ENCODE peak calls at places on chromosome 14, in eight cellular contexts. Y, L, S, M, H, W, D and X are unnamed samples. For H3K27me3, the result is how much of the 10 kb centered on the place peaks cover.

GRCh38 chr14:67622675-67623074 is 3.0 kb downstream of the ARG2 start:
- DNase-seq in Y (peak), L (peak), S (peak), M (peak), H (no peak), W (peak), D (no peak), X (peak)

GRCh38 chr14:92464156-92464555 is 49.4 kb upstream of the RIN3 start:
- DNase-seq in Y (no peak), L (no peak), S (no peak), M (no peak), H (no peak), W (no peak), D (no peak), X (no peak)

GRCh38 chr14:20557212-20557542 is 3.7 kb downstream of the RNASE9 start:
- DNase-seq in Y (no peak), L (no peak), S (no peak), M (no peak), H (no peak), W (no peak), D (no peak), X (no peak)

GRCh38 chr14:64682173-64682710 is 22.0 kb upstream of the PLEKHG3 start:
- DNase-seq in Y (no peak), L (peak), S (peak), M (peak), H (peak), W (peak), D (no peak), X (peak)

GRCh38 chr14:105070760-105071137 is 5.5 kb upstream of the GPR132 start:
- DNase-seq in Y (no peak), L (no peak), S (peak), M (no peak), H (no peak), W (no peak), D (no peak), X (no peak)

GRCh38 chr14:24080888-24081738 is 9.8 kb downstream of the CPNE6 start:
- DNase-seq in Y (peak), L (peak), S (peak), M (peak), H (no peak), W (peak), D (no peak), X (no peak)

GRCh38 chr14:97705976-97706375 is 908.8 kb downstream of the VRK1 start:
- DNase-seq in Y (no peak), L (no peak), S (no peak), M (no peak), H (no peak), W (no peak), D (no peak), X (no peak)

GRCh38 chr14:104420990-104421389 is 158.6 kb upstream of the C14orf180 start:
- DNase-seq in Y (no peak), L (no peak), S (no peak), M (no peak), H (no peak), W (no peak), D (peak), X (no peak)

GRCh38 chr14:105290598-105291356 is 10.0 kb downstream of the BRF1 start:
- DNase-seq in Y (peak), L (no peak), S (no peak), M (no peak), H (peak), W (no peak), D (no peak), X (no peak)

GRCh38 chr14:56752428-56752827 is 57.9 kb downstream of the OTX2 start:
- DNase-seq in Y (no peak), L (no peak), S (no peak), M (no peak), H (no peak), W (no peak), D (no peak), X (no peak)

GRCh38 chr14:101008196-101008595 is 104.7 kb upstream of the RTL1 start:
- DNase-seq in Y (no peak), L (no peak), S (no peak), M (no peak), H (no peak), W (no peak), D (peak), X (no peak)

GRCh38 chr14:22070119-22070982 is 396.7 kb upstream of the OR4E1 start:
- DNase-seq in Y (peak), L (no peak), S (peak), M (no peak), H (peak), W (peak), D (no peak), X (no peak)

GRCh38 chr14:22065372-22065771 is 391.8 kb upstream of the OR4E1 start:
- DNase-seq in Y (no peak), L (no peak), S (no peak), M (no peak), H (no peak), W (no peak), D (no peak), X (no peak)

GRCh38 chr14:22071001-22071400 is 397.4 kb upstream of the OR4E1 start:
- DNase-seq in Y (no peak), L (no peak), S (no peak), M (no peak), H (no peak), W (no peak), D (no peak), X (no peak)
- H3K4me3 ChIP-seq in Y (no peak), L (no peak), S (no peak), M (no peak), H (no peak), W (no peak), D (no peak), X (no peak)

GRCh38 chr14:60656755-60657608 is 7.7 kb upstream of the SIX1 start:
- DNase-seq in Y (peak), L (peak), S (peak), M (peak), H (no peak), W (peak), D (peak), X (no peak)
- TF ChIP-seq CTCF in Y (peak), L (peak), S (no peak), M (peak), H (peak), W (peak), D (no peak), X (peak)

DNA sequence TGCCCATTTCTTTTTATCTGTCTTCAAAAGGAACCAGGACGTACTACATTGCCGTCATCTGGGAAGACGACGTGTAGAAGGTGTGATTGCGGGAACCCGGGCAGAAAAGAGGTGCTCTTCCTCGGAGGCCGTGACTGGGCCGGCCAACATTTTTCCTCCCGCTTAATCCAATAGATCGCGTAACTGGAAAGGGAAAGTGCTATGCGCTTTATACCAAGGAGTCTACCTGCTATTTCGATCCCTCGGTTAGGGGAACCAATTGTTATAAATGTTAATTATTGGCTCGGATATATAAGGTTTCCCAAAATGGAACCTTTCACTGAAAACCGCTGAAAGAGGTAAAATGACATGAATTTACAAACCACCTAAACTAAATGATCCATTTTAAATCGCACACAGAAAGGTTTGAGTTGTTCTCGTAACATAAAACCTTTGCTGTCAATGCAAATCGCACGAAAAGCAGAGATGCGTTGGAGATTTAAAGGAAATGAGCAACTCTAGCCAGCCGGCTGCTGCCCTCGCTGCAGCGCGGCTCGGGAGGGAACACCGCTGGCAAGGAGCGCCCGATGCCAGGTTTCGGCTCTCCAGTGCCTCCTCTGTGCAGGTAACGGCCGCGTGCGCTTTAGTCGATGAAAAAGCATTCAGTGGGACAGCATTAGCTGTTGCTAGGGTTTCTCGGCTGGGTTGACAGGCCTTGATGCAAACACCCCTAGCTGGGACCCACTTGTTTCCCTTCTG is 2.8 kb upstream of the SIX1 start:
- DNase-seq in Y (peak), L (no peak), S (no peak), M (peak), H (no peak), W (no peak), D (no peak), X (no peak)
- H3K27me3 ChIP-seq in Y (half or more), L (under half), S (half or more), M (half or more), H (half or more), W (under half), D (half or more), X (under half)

GRCh38 chr14:95463173-95463901 is 53.1 kb downstream of the SYNE3 start:
- DNase-seq in Y (no peak), L (no peak), S (peak), M (no peak), H (no peak), W (no peak), D (no peak), X (no peak)
- H3K4me3 ChIP-seq in Y (no peak), L (no peak), S (no peak), M (no peak), H (no peak), W (no peak), D (no peak), X (no peak)

GRCh38 chr14:77296155-77296554 is 24.5 kb downstream of the POMT2 start:
- DNase-seq in Y (no peak), L (no peak), S (no peak), M (no peak), H (no peak), W (no peak), D (no peak), X (no peak)

GRCh38 chr14:77286554-77286953 is 15.5 kb upstream of the NGB start:
- DNase-seq in Y (no peak), L (no peak), S (no peak), M (no peak), H (no peak), W (no peak), D (no peak), X (no peak)

DNA sequence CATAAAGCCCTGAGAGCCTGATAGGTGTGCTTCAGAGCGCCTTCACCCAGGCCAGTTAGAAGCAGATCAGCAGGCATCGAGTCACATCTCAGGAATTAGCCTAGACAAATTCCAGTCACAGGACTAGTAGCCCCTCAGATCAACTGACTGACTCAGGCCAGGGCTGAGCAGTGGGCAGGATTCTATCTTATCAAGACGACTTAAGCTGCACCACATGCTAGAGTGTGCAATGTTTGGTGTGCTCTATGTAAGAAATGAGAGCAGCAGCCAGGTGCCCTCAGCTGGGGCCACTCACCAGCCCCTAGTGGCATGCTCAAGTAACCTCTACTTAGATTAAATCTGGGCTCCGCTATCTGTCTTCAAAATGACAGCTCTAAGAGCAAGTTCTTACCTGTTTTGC is 19.7 kb upstream of the NGB start:
- DNase-seq in Y (no peak), L (no peak), S (no peak), M (no peak), H (no peak), W (peak), D (no peak), X (no peak)
- TF ChIP-seq CTCF in Y (peak), L (no peak), S (no peak), M (no peak), H (no peak), W (peak), D (no peak), X (no peak)

DNA sequence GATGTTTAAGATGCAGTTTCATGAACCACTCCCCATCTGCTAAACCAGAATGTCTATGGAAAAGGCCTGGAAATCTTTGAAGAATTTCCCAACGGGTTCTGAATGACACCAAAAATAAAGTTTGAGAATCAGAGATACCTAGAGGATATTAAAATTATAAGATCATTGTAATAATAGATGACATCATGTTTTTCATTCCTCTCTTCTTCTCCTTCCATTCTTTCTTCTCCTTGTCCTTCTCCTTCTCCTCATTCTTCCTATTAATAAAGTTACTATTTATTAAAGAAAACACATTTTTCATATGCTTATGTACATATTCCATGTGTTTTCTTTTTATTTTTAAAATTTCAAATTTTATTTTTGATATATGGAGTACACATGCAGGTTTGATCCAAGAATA is 1449.4 kb downstream of the LRFN5 start:
- DNase-seq in Y (no peak), L (no peak), S (no peak), M (no peak), H (no peak), W (no peak), D (no peak), X (no peak)
- H3K27me3 ChIP-seq in Y (under half), L (under half), S (under half), M (under half), H (under half), W (under half), D (under half), X (under half)